ENCODE peak calls at places on chromosomes 16 and 17, in four cellular contexts. B is aorta, C is colonic mucosa, V is cardiac muscle cell. R is an unnamed sample.

GRCh38 chr17:47829870-47830269 is 1.5 kb downstream of the MRPL10 start:
- DNase-seq in V (no peak), B (no peak), C (no peak), R (peak; percentile 68)

GRCh38 chr16:57324649-57325223 is 33.8 kb upstream of the CCL22 start:
- DNase-seq in C (no peak), V (no peak), B (no peak), R (no peak)

GRCh38 chr16:82585675-82586074 is 41.1 kb upstream of the CDH13 start:
- DNase-seq in V (peak; percentile 54), B (no peak), C (no peak), R (no peak)

GRCh38 chr17:38730526-38731379 is 612 bp downstream of the CISD3 start:
- DNase-seq in V (peak; percentile 70), C (peak; percentile 95), B (peak; percentile 75), R (peak; percentile 95)

GRCh38 chr17:56603486-56604238 is 10.2 kb downstream of the NOG start:
- DNase-seq in B (no peak), V (no peak), C (no peak), R (peak; percentile 66)

GRCh38 chr16:51500306-51500705 is 349.2 kb upstream of the SALL1 start:
- DNase-seq in C (no peak), B (no peak), V (no peak), R (no peak)

GRCh38 chr16:64475627-64476351 is 646.1 kb downstream of the CDH11 start:
- DNase-seq in V (peak; percentile 60), B (no peak), C (no peak), R (no peak)

GRCh38 chr17:35448214-35448898 is at the start of gene SLFN13:
- DNase-seq in C (peak; percentile 80), V (peak; percentile 87), B (peak; percentile 90), R (peak; percentile 87)

GRCh38 chr16:20911361-20911760 is 10.8 kb downstream of the LYRM1 start:
- DNase-seq in C (no peak), B (no peak), V (peak; percentile 38), R (no peak)

GRCh38 chr16:57041182-57042156 is 50.9 kb upstream of the CPNE2 start:
- DNase-seq in C (peak; percentile 28), V (no peak), B (no peak), R (peak; percentile 49)

GRCh38 chr16:66128363-66128725 is 238.1 kb upstream of the CDH5 start:
- DNase-seq in B (no peak), V (peak; percentile 35), C (no peak), R (no peak)

GRCh38 chr16:89721644-89722391 is 481 bp downstream of the ZNF276 start:
- DNase-seq in C (peak; percentile 75), B (peak; percentile 84), V (peak; percentile 60), R (peak; percentile 70)

GRCh38 chr17:74192950-74193781 is 10.3 kb upstream of the RPL38 start:
- DNase-seq in B (peak; percentile 87), V (no peak), C (peak; percentile 32), R (peak; percentile 82)

GRCh38 chr17:63082273-63082861 is 116.3 kb downstream of the TANC2 start:
- DNase-seq in V (peak; percentile 66), B (no peak), C (no peak), R (peak; percentile 14)

GRCh38 chr16:2143874-2144485 is 4.4 kb upstream of the RAB26 start:
- DNase-seq in V (no peak), C (no peak), B (no peak), R (no peak)

GRCh38 chr16:1194665-1195392 is 30.2 kb downstream of the TPSG1 start:
- DNase-seq in V (no peak), C (peak; percentile 24), B (no peak), R (peak; percentile 43)

GRCh38 chr17:35795007-35795870 is at the start of gene MMP28:
- DNase-seq in B (no peak), V (peak; percentile 35), C (peak; percentile 84), R (peak; percentile 83)

GRCh38 chr17:63834431-63835166 is 7.1 kb upstream of the FTSJ3 start:
- DNase-seq in C (no peak), B (no peak), V (peak; percentile 85), R (peak; percentile 74)

GRCh38 chr17:56096026-56096807 is 57.1 kb upstream of the ANKFN1 start:
- DNase-seq in C (no peak), V (no peak), B (no peak), R (no peak)

GRCh38 chr17:48500435-48501426 is 30.1 kb downstream of the HOXB1 start:
- DNase-seq in V (peak; percentile 69), C (no peak), B (no peak), R (no peak)

GRCh38 chr16:12225282-12225681 is 248.7 kb downstream of the SNX29 start:
- DNase-seq in B (no peak), C (no peak), V (no peak), R (no peak)

GRCh38 chr17:56629450-56630187 is 36.1 kb downstream of the NOG start:
- DNase-seq in V (peak; percentile 11), C (no peak), B (no peak), R (no peak)

GRCh38 chr16:87855852-87856715 is 13.2 kb downstream of the SLC7A5 start:
- DNase-seq in C (peak; percentile 67), B (peak; percentile 90), V (peak; percentile 39), R (peak; percentile 53)

GRCh38 chr16:73183678-73184092 is 135.8 kb upstream of the ZFHX3 start:
- DNase-seq in B (no peak), C (no peak), V (peak; percentile 84), R (no peak)

GRCh38 chr17:81868674-81869220 is 2.4 kb downstream of the ARHGDIA start:
- DNase-seq in V (peak; percentile 92), B (peak; percentile 68), C (no peak), R (peak; percentile 17)

GRCh38 chr16:52976539-52977167 is 76.0 kb downstream of the CHD9NB start:
- DNase-seq in C (no peak), V (peak; percentile 51), B (no peak), R (peak; percentile 31)

GRCh38 chr17:61253293-61253801 is 146.3 kb upstream of the TBX2 start:
- DNase-seq in C (no peak), V (peak; percentile 66), B (peak; percentile 62), R (no peak)

GRCh38 chr17:83203073-83203471 is 123.7 kb downstream of the METRNL start:
- DNase-seq in B (peak; percentile 91), C (peak; percentile 37), V (peak; percentile 93), R (no peak)

DNA sequence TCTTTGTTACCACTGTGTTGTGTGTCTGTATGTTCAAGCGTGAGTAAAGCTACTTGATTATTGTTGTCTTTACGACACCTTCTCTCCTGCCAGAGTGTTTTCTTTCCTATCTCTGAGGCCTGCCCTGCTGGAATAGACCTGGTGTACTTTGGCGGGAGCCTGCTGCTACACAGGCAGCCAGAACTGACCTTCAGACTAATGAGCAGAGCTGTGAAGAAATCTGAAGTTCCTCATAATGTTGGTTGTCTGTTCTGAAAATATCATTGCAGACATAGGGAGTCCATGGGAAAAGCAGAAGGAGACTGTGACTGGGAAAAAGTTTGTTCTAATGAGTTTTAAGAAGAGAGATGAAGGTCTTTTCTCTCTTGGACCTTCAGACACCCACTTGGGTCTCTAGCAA is 9.8 kb downstream of the RHOT1 start:
- DNase-seq in C (no peak), B (no peak), V (no peak), R (peak; percentile 91)
- H3K4me1 ChIP-seq in C (no peaks in the 10 kb centered on the region), B (no peaks in the 10 kb centered on the region), V (no peaks in the 10 kb centered on the region), R (no peaks in the 10 kb centered on the region)

GRCh38 chr17:69714659-69715058 is 300.2 kb downstream of the MAP2K6 start:
- DNase-seq in V (no peak), B (no peak), C (no peak), R (no peak)
- H3K27ac ChIP-seq in V (no peak overlapping the region), B (no peak overlapping the region), C (no peak overlapping the region), R (no peak overlapping the region)

DNA sequence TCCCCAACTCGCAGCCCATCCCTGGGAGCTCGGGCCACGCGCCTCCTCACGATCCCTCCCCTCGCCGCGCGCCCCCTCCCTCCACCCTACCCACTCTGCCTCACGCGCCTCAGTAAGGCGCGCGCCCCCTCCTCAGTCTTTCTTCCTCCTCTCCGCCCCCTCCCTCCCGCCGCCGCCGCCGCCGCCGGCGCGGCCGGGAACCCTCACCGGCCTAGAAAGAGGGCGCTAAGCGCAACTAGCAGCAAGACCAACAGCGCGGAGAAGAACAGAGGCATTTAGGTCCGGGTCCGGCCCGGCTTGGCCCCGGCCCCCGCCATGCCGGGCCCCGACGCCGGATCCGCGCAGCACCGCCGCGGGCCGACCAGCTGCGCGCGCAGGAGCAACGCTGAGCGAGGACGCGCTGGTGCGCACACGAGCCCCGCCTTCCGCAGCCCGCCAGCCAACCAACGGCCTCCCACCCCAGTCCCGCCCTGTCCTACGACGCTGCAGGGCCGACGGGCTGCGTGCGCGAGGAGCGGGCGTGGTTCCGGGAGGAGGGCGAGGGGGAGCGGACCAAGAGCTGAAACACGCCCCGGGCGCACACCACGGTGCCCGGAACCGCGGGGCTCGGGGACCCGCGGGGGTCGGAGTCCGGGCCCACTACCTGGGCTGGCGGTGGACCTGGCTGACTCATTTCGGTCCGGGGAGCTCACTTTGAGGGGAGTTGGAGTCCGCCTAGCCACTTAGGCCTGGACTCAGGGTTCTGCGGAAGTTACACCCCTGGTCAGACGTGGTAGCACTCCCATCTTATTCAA is at the start of gene BLTP2:
- DNase-seq in B (peak; percentile 98), C (peak; percentile 97), V (peak; percentile 97), R (peak; percentile 97)
- H3K4me1 ChIP-seq in B (no peaks in the 10 kb centered on the region), C (peaks cover 7% of the 10 kb centered on the region), V (peaks cover 17% of the 10 kb centered on the region), R (peaks cover 2% of the 10 kb centered on the region)

GRCh38 chr16:15053904-15054303 is 2.0 kb downstream of the NTAN1 start:
- DNase-seq in B (peak; percentile 71), V (no peak), C (no peak), R (no peak)
- H3K27ac ChIP-seq in B (no peak overlapping the region), V (no peak overlapping the region), C (no peak overlapping the region), R (no peak overlapping the region)

GRCh38 chr16:15445450-15445849 is 11.1 kb downstream of the BMERB1 start:
- DNase-seq in B (no peak), V (no peak), C (no peak), R (no peak)
- H3K4me1 ChIP-seq in B (peaks cover 3% of the 10 kb centered on the region), V (no peaks in the 10 kb centered on the region), C (no peaks in the 10 kb centered on the region), R (no peaks in the 10 kb centered on the region)

GRCh38 chr16:85362443-85362842 is 250.2 kb upstream of the CIBAR2 start:
- DNase-seq in C (no peak), V (no peak), B (no peak), R (peak; percentile 71)

GRCh38 chr16:85364323-85365040 is 248.6 kb upstream of the GSE1 start:
- DNase-seq in B (no peak), V (no peak), C (no peak), R (no peak)

GRCh38 chr16:85365120-85365519 is 248.0 kb upstream of the GSE1 start:
- DNase-seq in B (no peak), C (no peak), V (no peak), R (peak; percentile 54)

GRCh38 chr16:85363427-85363826 is 249.7 kb upstream of the GSE1 start:
- DNase-seq in B (no peak), C (no peak), V (no peak), R (no peak)

DNA sequence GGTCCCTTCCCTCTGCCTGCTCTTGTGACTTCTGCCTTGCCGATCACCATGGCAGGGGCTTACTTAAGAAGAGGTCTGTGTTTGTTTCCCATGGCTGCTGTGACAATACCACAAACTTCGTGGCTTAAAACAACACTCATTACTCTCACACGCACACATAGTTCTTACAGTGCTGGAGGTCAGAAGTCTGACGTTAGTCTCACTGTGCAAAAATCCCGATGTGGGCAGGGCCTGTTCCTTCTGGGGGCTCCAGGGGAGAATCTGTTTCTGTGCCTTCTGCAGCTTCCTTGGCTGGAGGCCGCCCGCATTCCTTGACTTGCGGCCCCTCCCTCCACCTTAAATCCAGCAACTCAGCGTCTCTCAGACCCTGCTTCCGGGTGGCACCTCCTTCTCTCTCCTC is 249.2 kb upstream of the GSE1 start:
- DNase-seq in V (no peak), C (no peak), B (no peak), R (no peak)
- H3K27ac ChIP-seq in V (no peak overlapping the region), C (no peak overlapping the region), B (no peak overlapping the region), R (no peak overlapping the region)

GRCh38 chr17:78717431-78717980 is 64.6 kb downstream of the CYTH1 start:
- DNase-seq in V (peak; percentile 64), C (no peak), B (no peak), R (no peak)
- H3K4me1 ChIP-seq in V (peaks cover 18% of the 10 kb centered on the region), C (peaks cover 46% of the 10 kb centered on the region), B (no peaks in the 10 kb centered on the region), R (peaks cover 2% of the 10 kb centered on the region)